ENCODE peak calls at places on chromosomes 13 and 19, in five cellular contexts. B is heart left ventricle, V is AG04450, J is uterus, L is DND-41. G is an unnamed sample.
A peak's percentile ranks its signal among the peaks of the same experiment; 100 is the strongest.

GRCh38 chr13:46149272-46150133 is 32.5 kb downstream of the LCP1 start:
- DNase-seq in B (no peak), V (no peak), J (no peak), L (no peak), G (no peak)

GRCh38 chr19:9793051-9793591 is 24.6 kb upstream of the ZNF846 start:
- DNase-seq in B (peak; percentile 65), V (no peak), J (no peak), L (peak; percentile 80), G (no peak)

GRCh38 chr19:42114412-42114811 is 17.8 kb downstream of the POU2F2 start:
- DNase-seq in B (no peak), V (no peak), J (no peak), L (no peak), G (no peak)

GRCh38 chr19:17855333-17856152 is 4.2 kb upstream of the RPL18A start:
- DNase-seq in B (peak; percentile 85), V (no peak), J (peak; percentile 87), L (peak; percentile 83), G (no peak)

GRCh38 chr13:113791761-113792160 is 32.7 kb downstream of the TMEM255B start:
- DNase-seq in B (no peak), V (no peak), J (no peak), L (no peak), G (no peak)

GRCh38 chr13:81597101-81597500 is 1256.2 kb upstream of the SPRY2 start:
- DNase-seq in B (no peak), V (no peak), J (no peak), L (no peak), G (no peak)

GRCh38 chr19:16076958-16077611 is 790 bp downstream of the TPM4 start:
- DNase-seq in B (peak; percentile 39), V (no peak), J (no peak), L (peak; percentile 48), G (no peak)

GRCh38 chr19:48660854-48661731 is 11.7 kb downstream of the NTN5 start:
- DNase-seq in B (peak; percentile 92), V (no peak), J (peak; percentile 88), L (peak; percentile 94), G (no peak)

GRCh38 chr13:43831088-43831487 is 44.3 kb upstream of the ENOX1 start:
- DNase-seq in B (no peak), V (no peak), J (no peak), L (no peak), G (no peak)

GRCh38 chr13:79456051-79456450 is 24.9 kb upstream of the NDFIP2 start:
- DNase-seq in B (no peak), V (no peak), J (no peak), L (no peak), G (no peak)

GRCh38 chr13:105573134-105573533 is 962.3 kb downstream of the EFNB2 start:
- DNase-seq in B (no peak), V (no peak), J (no peak), L (no peak), G (no peak)

GRCh38 chr13:66809496-66809895 is 420.6 kb downstream of the PCDH9 start:
- DNase-seq in B (no peak), V (no peak), J (no peak), L (no peak), G (no peak)

GRCh38 chr13:25771641-25772478 is 280.0 kb downstream of the SHISA2 start:
- DNase-seq in B (no peak), V (no peak), J (no peak), L (no peak), G (no peak)

GRCh38 chr19:33175886-33176669 is 18.1 kb upstream of the LRP3 start:
- DNase-seq in B (peak; percentile 50), V (no peak), J (no peak), L (peak; percentile 37), G (no peak)

GRCh38 chr13:40236566-40237168 is 429.8 kb downstream of the FOXO1 start:
- DNase-seq in B (peak; percentile 54), V (no peak), J (peak; percentile 76), L (no peak), G (no peak)

GRCh38 chr19:6739884-6740588 is 556 bp downstream of the TRIP10 start:
- DNase-seq in B (peak; percentile 63), V (no peak), J (peak; percentile 42), L (no peak), G (no peak)

GRCh38 chr19:39935262-39935661 is 828 bp upstream of the FCGBP start:
- DNase-seq in B (no peak), V (no peak), J (no peak), L (no peak), G (no peak)

GRCh38 chr13:45162821-45163220 is 38.0 kb downstream of the KCTD4 start:
- DNase-seq in B (no peak), V (peak; percentile 74), J (no peak), L (no peak), G (peak; percentile 44)

GRCh38 chr13:99075268-99076191 is 97.7 kb upstream of the DOCK9 start:
- DNase-seq in B (no peak), V (no peak), J (no peak), L (peak; percentile 63), G (no peak)

GRCh38 chr13:52848455-52849190 is at the start of gene PCDH8:
- DNase-seq in B (no peak), V (no peak), J (no peak), L (no peak), G (no peak)

GRCh38 chr13:24670927-24671326 is 9.3 kb upstream of the ATP12A start:
- DNase-seq in B (no peak), V (no peak), J (no peak), L (peak; percentile 15), G (no peak)

GRCh38 chr19:11091343-11092153 is 2.3 kb downstream of the LDLR start:
- DNase-seq in B (peak; percentile 53), V (peak; percentile 46), J (peak; percentile 71), L (no peak), G (peak; percentile 90)

GRCh38 chr19:13974073-13974472 is 21.8 kb downstream of the DCAF15 start:
- DNase-seq in B (no peak), V (no peak), J (no peak), L (peak; percentile 47), G (peak; percentile 31)

GRCh38 chr19:40523322-40524047 is 53.2 kb upstream of the SHKBP1 start:
- DNase-seq in B (peak; percentile 44), V (no peak), J (peak; percentile 25), L (peak; percentile 56), G (no peak)

GRCh38 chr19:37867831-37868230 is 38.6 kb downstream of the WDR87 start:
- DNase-seq in B (no peak), V (peak; percentile 53), J (no peak), L (no peak), G (peak; percentile 79)

GRCh38 chr19:16829822-16830289 is 658 bp downstream of the SIN3B start:
- DNase-seq in B (no peak), V (no peak), J (no peak), L (no peak), G (no peak)

DNA sequence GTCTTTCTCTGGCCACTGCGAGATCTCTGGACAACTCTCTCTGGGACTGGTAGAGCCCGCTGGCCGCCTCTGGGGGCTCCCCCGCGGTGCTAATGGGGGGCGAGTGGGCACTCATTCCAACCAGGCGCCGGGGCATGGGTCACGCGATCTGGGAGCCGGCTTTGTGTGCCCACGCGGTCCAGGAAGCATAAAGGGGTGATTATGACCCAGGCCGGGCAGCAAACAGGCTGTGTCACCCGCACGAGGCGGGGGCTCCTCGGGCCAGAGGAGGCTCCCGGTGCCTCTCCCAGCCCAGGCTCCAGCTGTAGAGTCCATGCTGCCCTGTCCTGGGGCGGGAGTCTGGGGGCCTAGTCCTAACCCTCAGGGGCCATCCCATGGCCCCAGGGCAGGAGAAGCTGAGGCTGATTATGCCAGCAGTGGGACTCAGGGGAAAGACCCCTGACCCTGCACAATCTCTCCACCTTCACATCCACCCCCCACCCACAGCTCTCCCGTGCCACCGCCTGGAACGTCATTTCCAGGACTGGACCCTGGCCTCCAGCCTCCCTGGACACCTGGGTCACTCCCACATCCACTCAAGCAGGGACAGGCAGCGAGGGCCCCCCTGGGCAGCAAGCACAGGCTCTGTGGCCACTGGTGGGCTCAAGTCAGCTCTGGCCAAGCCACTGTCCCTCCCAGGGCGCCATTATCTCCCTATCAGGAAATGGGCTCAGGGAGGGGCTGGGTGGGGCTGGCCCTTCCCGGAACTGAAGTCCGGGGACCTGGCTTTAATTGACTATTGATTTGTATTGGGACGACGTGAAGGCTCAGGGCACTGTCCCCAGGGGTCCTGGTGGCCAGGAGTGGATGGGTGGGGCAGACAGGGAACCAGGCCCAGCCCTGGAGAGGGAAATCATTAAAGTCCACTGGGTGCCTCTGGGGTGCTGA is 50.0 kb downstream of the PTPRS start:
- DNase-seq in B (no peak), V (no peak), J (no peak), L (no peak), G (no peak)
- H3K27ac ChIP-seq in B (peak overlapping the region; percentile 30), V (no peak overlapping the region), J (no peak overlapping the region), L (no peak overlapping the region), G (no peak overlapping the region)

GRCh38 chr13:97692628-97693027 is 258.7 kb downstream of the RAP2A start:
- DNase-seq in B (no peak), V (no peak), J (no peak), L (no peak), G (no peak)
- H3K27ac ChIP-seq in B (no peak overlapping the region), V (no peak overlapping the region), J (no peak overlapping the region), L (no peak overlapping the region), G (no peak overlapping the region)

GRCh38 chr13:108268713-108269112 is 805 bp upstream of the TNFSF13B start:
- DNase-seq in B (no peak), V (no peak), J (no peak), L (no peak), G (no peak)

GRCh38 chr13:108270442-108270841 is 924 bp downstream of the TNFSF13B start:
- DNase-seq in B (no peak), V (no peak), J (no peak), L (no peak), G (no peak)

GRCh38 chr13:108267338-108267737 is 2.2 kb upstream of the TNFSF13B start:
- DNase-seq in B (peak; percentile 27), V (no peak), J (no peak), L (no peak), G (no peak)

GRCh38 chr13:108272333-108272732 is 2.8 kb downstream of the TNFSF13B start:
- DNase-seq in B (no peak), V (no peak), J (no peak), L (no peak), G (no peak)

GRCh38 chr13:108269601-108270328 is at the start of gene TNFSF13B:
- DNase-seq in B (peak; percentile 48), V (no peak), J (no peak), L (no peak), G (no peak)
- H3K27ac ChIP-seq in B (peak within 1 kb of the TSS; percentile 59), V (no peak within 1 kb of the TSS), J (peak within 1 kb of the TSS; percentile 13), L (no peak within 1 kb of the TSS), G (no peak within 1 kb of the TSS)

GRCh38 chr13:23141964-23142363 is 38.8 kb upstream of the SGCG start:
- DNase-seq in B (no peak), V (no peak), J (no peak), L (no peak), G (no peak)

GRCh38 chr13:23147264-23147663 is 33.5 kb upstream of the SGCG start:
- DNase-seq in B (no peak), V (no peak), J (no peak), L (no peak), G (no peak)

GRCh38 chr13:23147827-23148226 is 33.0 kb upstream of the SGCG start:
- DNase-seq in B (no peak), V (no peak), J (no peak), L (no peak), G (no peak)

DNA sequence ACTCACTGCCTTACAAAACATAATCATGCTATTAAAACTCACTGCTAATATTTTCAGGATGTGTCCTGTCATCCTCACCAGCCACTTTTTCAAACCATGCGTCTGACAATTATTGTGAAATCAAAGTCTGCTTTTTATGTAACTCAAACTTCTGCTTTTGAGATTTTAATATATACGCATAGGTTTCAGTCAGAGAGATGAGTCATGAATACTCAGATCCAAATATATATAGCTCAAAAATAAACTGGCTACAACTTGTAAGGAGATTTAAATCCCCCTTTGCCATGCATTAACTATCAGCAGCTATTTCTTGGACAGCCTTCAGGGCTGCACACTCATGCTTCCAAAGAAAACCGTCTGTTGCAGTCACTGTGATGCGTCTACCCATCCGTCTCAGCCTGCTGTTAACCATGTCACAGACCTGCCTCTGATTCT is 34.0 kb upstream of the SGCG start:
- DNase-seq in B (no peak), V (peak; percentile 8), J (no peak), L (no peak), G (no peak)
- H3K27ac ChIP-seq in B (no peak overlapping the region), V (no peak overlapping the region), J (no peak overlapping the region), L (no peak overlapping the region), G (no peak overlapping the region)